ENCODE peak calls at places on chromosome 14, in eight cellular contexts. R, F, Q, D, S, C, Y and J are unnamed samples.

GRCh38 chr14:45526715-45527549 is 273.9 kb upstream of the MIS18BP1 start:
- DNase-seq in D (no peak), R (no peak), Q (no peak), C (peak), F (peak), S (peak), Y (peak), J (no peak)

GRCh38 chr14:81729622-81730021 is 196.0 kb upstream of the SEL1L start:
- DNase-seq in R (no peak), D (no peak), C (no peak), S (no peak), F (no peak), Q (no peak), Y (no peak), J (no peak)

GRCh38 chr14:50739186-50739585 is 71.1 kb upstream of the SAV1 start:
- DNase-seq in D (no peak), Y (no peak), Q (no peak), S (no peak), R (no peak), C (no peak), F (no peak), J (no peak)

GRCh38 chr14:33714527-33715222 is 236.2 kb downstream of the EGLN3 start:
- DNase-seq in R (no peak), D (no peak), Q (no peak), Y (peak), F (no peak), S (no peak), C (no peak), J (no peak)

GRCh38 chr14:49218436-49219092 is 367.6 kb downstream of the RPS29 start:
- DNase-seq in Q (no peak), D (no peak), S (no peak), Y (peak), C (no peak), F (no peak), R (no peak), J (no peak)

GRCh38 chr14:54781080-54781479 is 121.5 kb downstream of the GCH1 start:
- DNase-seq in R (no peak), F (no peak), C (no peak), Y (no peak), S (no peak), Q (no peak), D (no peak), J (no peak)

GRCh38 chr14:55877942-55878341 is 240.3 kb upstream of the PELI2 start:
- DNase-seq in Q (no peak), Y (no peak), F (no peak), S (no peak), R (no peak), D (no peak), C (no peak), J (no peak)

GRCh38 chr14:100093322-100093721 is 28.1 kb downstream of the EVL start:
- DNase-seq in D (no peak), R (no peak), F (no peak), Y (no peak), Q (no peak), S (no peak), C (no peak), J (no peak)

GRCh38 chr14:102554835-102555819 is 37.3 kb upstream of the RCOR1 start:
- DNase-seq in Q (no peak), S (peak), C (no peak), R (no peak), F (peak), D (peak), Y (no peak), J (no peak)

GRCh38 chr14:102262894-102263462 is 42.0 kb downstream of the MOK start:
- DNase-seq in F (peak), R (no peak), Y (peak), S (no peak), D (no peak), Q (no peak), C (peak), J (no peak)

GRCh38 chr14:53610947-53611346 is 345.7 kb downstream of the BMP4 start:
- DNase-seq in Q (no peak), F (no peak), D (no peak), R (no peak), C (no peak), Y (no peak), S (no peak), J (no peak)

GRCh38 chr14:101873401-101873800 is 91.0 kb upstream of the DYNC1H1 start:
- DNase-seq in D (no peak), Q (no peak), Y (no peak), C (no peak), R (no peak), S (no peak), F (no peak), J (no peak)

GRCh38 chr14:94598816-94599655 is 13.2 kb upstream of the SERPINA3 start:
- DNase-seq in F (peak), S (no peak), R (no peak), D (peak), C (peak), Y (peak), Q (peak), J (peak)

GRCh38 chr14:57492859-57493258 is 798 bp downstream of the CCDC198 start:
- DNase-seq in R (no peak), D (no peak), S (no peak), C (no peak), Q (no peak), F (no peak), Y (peak), J (peak)

GRCh38 chr14:61493239-61493638 is 171.9 kb downstream of the PRKCH start:
- DNase-seq in R (no peak), S (no peak), C (no peak), D (no peak), F (no peak), Q (no peak), Y (peak), J (peak)

GRCh38 chr14:99129998-99130397 is 142.0 kb downstream of the BCL11B start:
- DNase-seq in C (no peak), Q (no peak), Y (no peak), R (no peak), D (peak), S (no peak), F (no peak), J (no peak)

GRCh38 chr14:78405071-78405856 is 235.1 kb downstream of the NRXN3 start:
- DNase-seq in C (no peak), D (no peak), F (no peak), R (no peak), Q (no peak), Y (no peak), S (no peak), J (no peak)

GRCh38 chr14:71610797-71611196 is 321.4 kb upstream of the RGS6 start:
- DNase-seq in F (no peak), C (no peak), S (no peak), D (no peak), R (no peak), Q (no peak), Y (no peak), J (no peak)

GRCh38 chr14:71607056-71607455 is 325.2 kb upstream of the RGS6 start:
- DNase-seq in C (no peak), Q (no peak), F (no peak), S (no peak), R (no peak), Y (no peak), D (no peak), J (no peak)

GRCh38 chr14:71606575-71606974 is 325.7 kb upstream of the RGS6 start:
- DNase-seq in R (no peak), D (no peak), Y (no peak), S (no peak), Q (no peak), F (no peak), C (no peak), J (no peak)

GRCh38 chr14:71606064-71606463 is 326.2 kb upstream of the RGS6 start:
- DNase-seq in Q (no peak), S (no peak), R (no peak), D (no peak), C (no peak), Y (no peak), F (no peak), J (no peak)

DNA sequence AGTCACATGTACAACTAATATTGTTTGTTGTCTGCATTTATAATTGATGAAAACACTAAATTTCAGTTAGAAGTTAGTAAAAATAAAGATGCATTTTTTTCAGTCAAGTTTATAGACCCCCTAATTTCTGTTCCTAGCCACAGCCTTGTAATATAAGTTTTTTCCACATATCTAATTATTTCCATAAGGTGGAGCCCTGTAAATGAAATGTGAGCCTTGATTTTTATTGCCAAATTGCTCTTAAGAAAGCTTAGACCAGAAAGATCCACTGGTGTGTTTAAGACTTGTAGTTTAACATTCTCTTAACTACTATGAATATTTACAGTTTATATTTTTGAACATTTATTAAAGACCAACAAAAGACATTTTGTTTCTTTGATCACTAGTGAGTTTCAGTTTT is 322.1 kb upstream of the RGS6 start:
- DNase-seq in F (no peak), C (no peak), Y (peak), Q (no peak), R (no peak), S (no peak), D (no peak), J (no peak)
- TF ChIP-seq CTCF in F (no peak), C (no peak), Y (no peak), Q (no peak), R (no peak), S (no peak), D (no peak), J (no peak)

GRCh38 chr14:37116933-37117844 is 55.2 kb downstream of the SLC25A21 start:
- DNase-seq in Y (peak), R (peak), C (no peak), D (no peak), Q (no peak), F (no peak), S (no peak), J (peak)
- TF ChIP-seq CTCF in Y (peak), R (peak), C (peak), D (no peak), Q (no peak), F (peak), S (no peak), J (peak)

GRCh38 chr14:23321572-23322547 is 603 bp downstream of the PABPN1 start:
- DNase-seq in R (no peak), C (peak), S (peak), Y (peak), D (no peak), Q (peak), F (no peak), J (no peak)
- TF ChIP-seq CTCF in R (no peak), C (no peak), S (no peak), Y (no peak), D (no peak), Q (no peak), F (no peak), J (no peak)

DNA sequence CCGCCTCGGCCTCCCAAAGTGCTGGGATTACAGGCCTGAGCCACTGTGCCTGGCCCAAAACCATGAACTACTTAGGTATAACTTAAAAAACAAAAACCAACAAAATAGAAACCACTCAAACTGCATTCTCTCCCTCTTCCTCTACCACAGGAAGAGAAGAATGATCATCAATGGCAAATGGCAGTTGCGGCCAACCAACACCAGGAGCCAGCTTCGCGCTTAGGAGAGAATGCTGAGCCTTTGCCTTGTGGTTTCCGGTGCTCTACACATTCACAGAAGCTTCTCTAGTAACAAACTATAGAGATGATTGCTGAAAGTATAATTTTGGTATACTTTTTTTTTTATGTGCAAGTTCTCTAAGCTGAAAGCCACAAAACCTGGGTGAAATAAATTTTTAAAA is 17.1 kb downstream of the CATSPERB start:
- DNase-seq in D (no peak), R (no peak), Y (no peak), C (no peak), S (no peak), F (no peak), Q (no peak), J (no peak)
- TF ChIP-seq CTCF in D (no peak), R (no peak), Y (peak), C (no peak), S (no peak), F (peak), Q (no peak), J (no peak)

GRCh38 chr14:68807148-68807600 is 14.3 kb upstream of the ZFP36L1 start:
- DNase-seq in S (peak), F (peak), D (peak), Y (no peak), Q (peak), C (no peak), R (no peak), J (no peak)
- TF ChIP-seq CTCF in S (no peak), F (no peak), D (no peak), Y (no peak), Q (no peak), C (no peak), R (no peak), J (no peak)

DNA sequence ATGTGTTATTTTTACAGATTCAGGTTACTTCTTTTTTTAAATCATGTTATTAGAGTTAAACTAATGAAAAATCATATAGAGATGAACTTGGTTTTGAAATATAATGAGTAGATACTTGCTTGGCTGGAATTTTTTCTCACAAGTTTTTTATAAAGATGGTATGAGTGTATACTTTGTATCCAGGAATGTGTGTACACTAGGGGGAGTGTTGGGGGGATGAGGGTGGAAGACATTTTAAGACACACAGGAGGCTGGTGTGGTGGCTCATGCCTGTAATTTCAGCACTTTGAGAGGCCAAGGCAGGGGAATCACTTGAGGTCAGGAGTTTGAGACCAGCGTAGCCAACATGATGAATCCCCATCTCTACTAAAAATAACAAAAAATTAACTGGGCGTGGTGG is 23.2 kb downstream of the PPM1A start:
- DNase-seq in Q (no peak), F (no peak), C (no peak), Y (peak), D (no peak), R (no peak), S (no peak), J (no peak)
- TF ChIP-seq CTCF in Q (no peak), F (peak), C (no peak), Y (peak), D (no peak), R (no peak), S (no peak), J (no peak)

GRCh38 chr14:21724115-21724973 is 50.7 kb upstream of the OR4E1 start:
- DNase-seq in C (no peak), F (no peak), Q (no peak), Y (no peak), D (no peak), S (no peak), R (no peak), J (no peak)

GRCh38 chr14:21721504-21721903 is 47.9 kb upstream of the OR4E1 start:
- DNase-seq in C (no peak), F (no peak), Q (no peak), D (no peak), R (no peak), S (no peak), Y (no peak), J (no peak)

GRCh38 chr14:21719841-21720240 is 46.2 kb upstream of the OR4E1 start:
- DNase-seq in R (no peak), F (no peak), Q (no peak), Y (no peak), S (no peak), D (no peak), C (no peak), J (no peak)

DNA sequence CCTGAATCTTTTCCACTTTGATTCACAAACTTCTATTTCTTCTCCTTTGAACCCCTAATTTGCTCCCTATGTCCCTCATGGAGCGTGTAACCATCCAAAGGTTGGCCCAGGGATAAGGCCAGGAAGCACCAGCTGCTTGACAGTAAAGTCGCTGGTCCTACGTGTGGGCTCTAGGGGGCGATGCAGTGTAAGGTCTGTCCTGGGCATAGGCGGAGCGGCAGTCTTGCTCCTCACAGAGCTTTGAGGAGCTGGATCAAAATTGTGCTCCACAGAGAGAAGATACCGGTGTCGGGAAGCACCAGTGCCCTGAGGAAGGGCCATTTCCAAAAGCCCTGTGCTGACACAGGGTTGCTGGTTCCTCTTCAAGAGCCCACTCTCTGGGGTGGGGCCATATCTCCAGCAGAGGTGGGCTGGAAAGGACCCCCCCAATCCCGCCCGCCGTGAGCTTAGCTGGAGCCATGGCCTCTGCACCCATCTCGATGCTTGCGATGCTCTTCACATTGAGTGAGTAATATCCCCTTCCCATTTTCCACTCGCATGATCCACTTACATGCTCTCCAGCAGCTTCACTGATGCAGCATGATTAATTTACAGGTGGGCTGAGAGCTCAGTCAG is 49.9 kb upstream of the OR4E1 start:
- DNase-seq in D (no peak), S (no peak), Y (peak), Q (no peak), R (no peak), F (peak), C (peak), J (no peak)
- TF ChIP-seq CTCF in D (no peak), S (no peak), Y (peak), Q (no peak), R (peak), F (peak), C (no peak), J (no peak)